ENCODE peak calls at places on chromosomes 1 and 21, in six cellular contexts. Z is HTR-8/SVneo, J is IMR-90, D is astrocyte of the spinal cord, I is pancreas, E is retina. N is an unnamed sample.

GRCh38 chr1:175072131-175072941 is 4.7 kb downstream of the TNN start:
- DNase-seq in Z (peak; percentile 13), J (peak; percentile 74), D (peak; percentile 57), I (peak; percentile 29), E (peak; percentile 72), N (peak; percentile 59)

GRCh38 chr1:109091196-109092193 is 931 bp downstream of the TMEM167B start:
- DNase-seq in Z (no peak), J (peak; percentile 75), D (peak; percentile 16), I (no peak), E (no peak), N (no peak)

GRCh38 chr1:25107643-25108010 is 124.7 kb downstream of the SYF2 start:
- DNase-seq in Z (no peak), J (peak; percentile 57), D (peak; percentile 40), I (no peak), E (no peak), N (no peak)

GRCh38 chr1:15753776-15754175 is 4.8 kb upstream of the FBLIM1 start:
- DNase-seq in Z (no peak), J (no peak), D (no peak), I (no peak), E (no peak), N (no peak)

GRCh38 chr1:2985121-2985561 is 36.1 kb upstream of the ACTRT2 start:
- DNase-seq in Z (no peak), J (no peak), D (no peak), I (no peak), E (peak; percentile 70), N (peak; percentile 68)

GRCh38 chr1:203612932-203613682 is 13.5 kb upstream of the ATP2B4 start:
- DNase-seq in Z (no peak), J (peak; percentile 66), D (no peak), I (no peak), E (no peak), N (no peak)

GRCh38 chr1:31978853-31979400 is 34.7 kb upstream of the KHDRBS1 start:
- DNase-seq in Z (no peak), J (no peak), D (no peak), I (no peak), E (no peak), N (no peak)

GRCh38 chr1:235902638-235903542 is 36.2 kb upstream of the LYST start:
- DNase-seq in Z (peak; percentile 79), J (peak; percentile 44), D (peak; percentile 92), I (no peak), E (no peak), N (no peak)

GRCh38 chr21:25967566-25968438 is 202.8 kb downstream of the APP start:
- DNase-seq in Z (no peak), J (no peak), D (no peak), I (no peak), E (no peak), N (no peak)

GRCh38 chr1:204288061-204288588 is 71.6 kb downstream of the PLEKHA6 start:
- DNase-seq in Z (peak; percentile 46), J (no peak), D (no peak), I (peak; percentile 80), E (peak; percentile 72), N (peak; percentile 76)

GRCh38 chr1:226708342-226708780 is 30.7 kb downstream of the ITPKB start:
- DNase-seq in Z (peak; percentile 51), J (peak; percentile 92), D (peak; percentile 69), I (no peak), E (no peak), N (no peak)

GRCh38 chr1:72280131-72280530 is 2.2 kb downstream of the NEGR1 start:
- DNase-seq in Z (no peak), J (no peak), D (no peak), I (no peak), E (no peak), N (no peak)

GRCh38 chr1:69777933-69778332 is 210.2 kb downstream of the LRRC7 start:
- DNase-seq in Z (no peak), J (no peak), D (no peak), I (no peak), E (no peak), N (no peak)

GRCh38 chr1:33161061-33161681 is 20.7 kb downstream of the TRIM62 start:
- DNase-seq in Z (no peak), J (peak; percentile 48), D (peak; percentile 94), I (no peak), E (peak; percentile 93), N (no peak)

GRCh38 chr1:179788259-179788658 is 45.2 kb downstream of the FAM163A start:
- DNase-seq in Z (no peak), J (no peak), D (no peak), I (no peak), E (no peak), N (no peak)

GRCh38 chr1:228542376-228542775 is 55.2 kb downstream of the RNF187 start:
- DNase-seq in Z (no peak), J (no peak), D (no peak), I (no peak), E (no peak), N (no peak)

GRCh38 chr1:97243973-97244560 is 522.5 kb downstream of the PTBP2 start:
- DNase-seq in Z (no peak), J (peak; percentile 29), D (peak; percentile 43), I (no peak), E (no peak), N (no peak)

GRCh38 chr1:112546076-112546475 is 37.3 kb downstream of the WNT2B start:
- DNase-seq in Z (no peak), J (no peak), D (no peak), I (no peak), E (no peak), N (no peak)

GRCh38 chr1:196734460-196734859 is 40.2 kb upstream of the CFHR3 start:
- DNase-seq in Z (no peak), J (no peak), D (no peak), I (no peak), E (no peak), N (no peak)

GRCh38 chr1:185162491-185162890 is 5.5 kb downstream of the SWT1 start:
- DNase-seq in Z (no peak), J (no peak), D (no peak), I (no peak), E (no peak), N (no peak)

GRCh38 chr1:228364068-228364705 is 42.4 kb downstream of the TRIM11 start:
- DNase-seq in Z (no peak), J (no peak), D (no peak), I (no peak), E (no peak), N (peak; percentile 15)

GRCh38 chr1:56330400-56331026 is 248.8 kb downstream of the PLPP3 start:
- DNase-seq in Z (no peak), J (peak; percentile 84), D (peak; percentile 80), I (no peak), E (no peak), N (no peak)

GRCh38 chr1:15178571-15179484 is 25.3 kb downstream of the TMEM51 start:
- DNase-seq in Z (peak; percentile 72), J (peak; percentile 97), D (peak; percentile 95), I (peak; percentile 82), E (no peak), N (no peak)

GRCh38 chr1:106984801-106985200 is 71.7 kb upstream of the PRMT6 start:
- DNase-seq in Z (no peak), J (no peak), D (no peak), I (no peak), E (no peak), N (no peak)

GRCh38 chr21:41744028-41744940 is 22.6 kb downstream of the RIPK4 start:
- DNase-seq in Z (no peak), J (no peak), D (no peak), I (no peak), E (no peak), N (no peak)

GRCh38 chr21:34199121-34199910 is 125.9 kb downstream of the MRPS6 start:
- DNase-seq in Z (no peak), J (no peak), D (peak; percentile 10), I (no peak), E (no peak), N (no peak)

GRCh38 chr1:150484431-150484830 is 2.8 kb upstream of the TARS2 start:
- DNase-seq in Z (no peak), J (peak; percentile 78), D (no peak), I (no peak), E (no peak), N (no peak)

GRCh38 chr1:225533238-225533637 is 105.4 kb upstream of the LBR start:
- DNase-seq in Z (no peak), J (peak; percentile 10), D (no peak), I (no peak), E (no peak), N (no peak)

GRCh38 chr1:204513117-204513716 is 3.0 kb upstream of the MDM4 start:
- DNase-seq in Z (no peak), J (no peak), D (no peak), I (no peak), E (no peak), N (no peak)

GRCh38 chr1:10867138-10867721 is 70.8 kb upstream of the CASZ1 start:
- DNase-seq in Z (peak; percentile 60), J (peak; percentile 18), D (no peak), I (peak; percentile 30), E (peak; percentile 71), N (peak; percentile 84)

GRCh38 chr1:31199301-31199790 is 40.3 kb downstream of the NKAIN1 start:
- DNase-seq in Z (no peak), J (no peak), D (no peak), I (no peak), E (peak; percentile 90), N (peak; percentile 71)

GRCh38 chr1:165075725-165076370 is 280.7 kb downstream of the LMX1A start:
- DNase-seq in Z (no peak), J (peak; percentile 13), D (peak; percentile 1), I (no peak), E (peak; percentile 55), N (peak; percentile 54)

GRCh38 chr1:186307445-186307844 is 67.6 kb downstream of the TPR start:
- DNase-seq in Z (no peak), J (no peak), D (no peak), I (no peak), E (no peak), N (no peak)

GRCh38 chr1:224333309-224333926 is 3.4 kb upstream of the NVL start:
- DNase-seq in Z (peak; percentile 53), J (peak; percentile 64), D (peak; percentile 73), I (no peak), E (peak; percentile 49), N (no peak)

GRCh38 chr1:228146761-228147693 is 2.7 kb upstream of the GJC2 start:
- DNase-seq in Z (no peak), J (no peak), D (no peak), I (peak; percentile 12), E (no peak), N (no peak)

GRCh38 chr1:26161408-26162219 is 2.7 kb downstream of the FAM110D start:
- DNase-seq in Z (no peak), J (peak; percentile 31), D (peak; percentile 33), I (peak; percentile 55), E (peak; percentile 91), N (peak; percentile 76)

GRCh38 chr21:29219165-29219770 is 79.5 kb upstream of the BACH1 start:
- DNase-seq in Z (no peak), J (peak; percentile 47), D (no peak), I (peak; percentile 66), E (no peak), N (no peak)

GRCh38 chr1:64476251-64476952 is 6.5 kb downstream of the CACHD1 start:
- DNase-seq in Z (peak; percentile 10), J (peak; percentile 87), D (peak; percentile 65), I (no peak), E (no peak), N (no peak)

GRCh38 chr1:162136760-162137537 is 67.5 kb downstream of the NOS1AP start:
- DNase-seq in Z (peak; percentile 66), J (peak; percentile 85), D (peak; percentile 76), I (no peak), E (peak; percentile 57), N (no peak)

GRCh38 chr1:190353538-190354101 is 124.0 kb downstream of the BRINP3 start:
- DNase-seq in Z (no peak), J (peak; percentile 69), D (no peak), I (no peak), E (no peak), N (no peak)

N was measured in glutamatergic neuron.